ENCODE peak calls at places on chromosomes 5 and 9, in seven cellular contexts. B is SK-N-SH, U is HepG2, M is HCT116, L is K562, Q is GM12878, G is H1. P is an unnamed sample.

GRCh38 chr5:42949348-42950090 is 90.6 kb downstream of the ANXA2R start:
- DNase-seq in L (no peak), U (peak; percentile 76), B (peak; percentile 68), G (no peak), Q (peak; percentile 32), M (no peak), P (no peak)

GRCh38 chr9:7936201-7936600 is 136.6 kb upstream of the DMAC1 start:
- DNase-seq in M (no peak), Q (no peak), G (no peak), B (no peak), U (no peak), L (no peak), P (no peak)

GRCh38 chr9:86405926-86406325 is 51.7 kb upstream of the TUT7 start:
- DNase-seq in Q (no peak), B (no peak), M (peak; percentile 58), G (no peak), U (peak; percentile 53), L (no peak), P (no peak)

GRCh38 chr5:163838738-163839137 is 333.3 kb downstream of the MAT2B start:
- DNase-seq in G (no peak), L (no peak), U (no peak), B (no peak), Q (no peak), M (no peak), P (no peak)

GRCh38 chr5:109689740-109690455 is at the start of gene MAN2A1:
- DNase-seq in Q (no peak), G (no peak), M (peak; percentile 22), L (peak; percentile 75), U (peak; percentile 44), B (peak; percentile 81), P (peak; percentile 72)

GRCh38 chr5:139212484-139212883 is 14.3 kb upstream of the SIL1 start:
- DNase-seq in M (no peak), G (no peak), L (no peak), B (no peak), Q (no peak), U (no peak), P (no peak)

GRCh38 chr9:12818431-12819000 is 43.7 kb downstream of the LURAP1L start:
- DNase-seq in G (no peak), B (no peak), M (no peak), L (no peak), U (no peak), Q (no peak), P (no peak)

GRCh38 chr5:67244345-67244793 is 47.8 kb upstream of the CD180 start:
- DNase-seq in M (no peak), Q (no peak), U (peak; percentile 28), G (no peak), B (no peak), L (no peak), P (peak; percentile 52)

GRCh38 chr9:5786370-5787127 is 46.4 kb downstream of the ERMP1 start:
- DNase-seq in M (no peak), B (no peak), Q (no peak), L (no peak), G (no peak), U (no peak), P (no peak)

GRCh38 chr5:95861858-95862561 is 39.5 kb upstream of the GLRX start:
- DNase-seq in B (no peak), M (no peak), G (no peak), U (no peak), L (no peak), Q (no peak), P (no peak)

GRCh38 chr5:97009212-97009898 is 73.5 kb downstream of the LNPEP start:
- DNase-seq in B (peak; percentile 3), Q (peak; percentile 19), U (no peak), M (no peak), L (peak; percentile 10), G (no peak), P (no peak)

GRCh38 chr5:134465856-134466240 is 54.2 kb upstream of the CDKN2AIPNL start:
- DNase-seq in U (peak; percentile 73), M (peak; percentile 68), Q (no peak), L (peak; percentile 98), B (peak; percentile 95), G (peak; percentile 47), P (peak; percentile 59)

GRCh38 chr5:175214152-175214551 is 229.8 kb downstream of the DRD1 start:
- DNase-seq in M (peak; percentile 36), U (no peak), B (no peak), Q (no peak), G (no peak), L (no peak), P (no peak)

GRCh38 chr5:131530706-131531331 is 104.2 kb downstream of the RAPGEF6 start:
- DNase-seq in G (no peak), Q (no peak), L (no peak), M (no peak), B (no peak), U (no peak), P (no peak)

GRCh38 chr5:80837679-80838078 is 122.5 kb upstream of the RASGRF2 start:
- DNase-seq in B (no peak), L (no peak), M (no peak), Q (peak; percentile 31), U (no peak), G (no peak), P (no peak)

GRCh38 chr5:6527749-6528455 is 79.2 kb downstream of the UBE2QL1 start:
- DNase-seq in L (no peak), B (no peak), Q (no peak), G (no peak), U (no peak), M (no peak), P (no peak)

GRCh38 chr9:121947683-121948300 is 145.3 kb downstream of the TTLL11 start:
- DNase-seq in M (no peak), U (no peak), G (no peak), B (no peak), Q (no peak), L (no peak), P (no peak)

GRCh38 chr5:158511454-158511853 is 588.3 kb downstream of the EBF1 start:
- DNase-seq in U (no peak), G (no peak), B (no peak), L (no peak), M (no peak), Q (no peak), P (no peak)

GRCh38 chr9:37550781-37551180 is 25.4 kb downstream of the FBXO10 start:
- DNase-seq in M (no peak), L (no peak), B (no peak), G (no peak), U (no peak), Q (no peak), P (no peak)

GRCh38 chr9:121821326-121821725 is 169.9 kb downstream of the DAB2IP start:
- DNase-seq in Q (no peak), B (no peak), L (no peak), G (no peak), U (no peak), M (no peak), P (no peak)

GRCh38 chr9:135671591-135672041 is 8.5 kb downstream of the LCN9 start:
- DNase-seq in G (peak; percentile 21), U (no peak), L (peak; percentile 58), M (no peak), Q (no peak), B (peak; percentile 72), P (no peak)

GRCh38 chr5:90598300-90598699 is 39.7 kb downstream of the ADGRV1 start:
- DNase-seq in M (no peak), U (no peak), Q (no peak), G (no peak), L (no peak), B (no peak), P (no peak)

GRCh38 chr5:150895431-150896428 is 9.1 kb downstream of the ZNF300 start:
- DNase-seq in L (no peak), B (no peak), G (no peak), M (no peak), Q (no peak), U (no peak), P (peak; percentile 15)

GRCh38 chr9:124271660-124272059 is 13.9 kb downstream of the NEK6 start:
- DNase-seq in G (no peak), U (no peak), L (no peak), Q (no peak), B (no peak), M (no peak), P (peak; percentile 36)

GRCh38 chr5:130954336-130954735 is 210.7 kb downstream of the HINT1 start:
- DNase-seq in M (no peak), G (no peak), L (no peak), B (no peak), U (no peak), Q (no peak), P (no peak)

DNA sequence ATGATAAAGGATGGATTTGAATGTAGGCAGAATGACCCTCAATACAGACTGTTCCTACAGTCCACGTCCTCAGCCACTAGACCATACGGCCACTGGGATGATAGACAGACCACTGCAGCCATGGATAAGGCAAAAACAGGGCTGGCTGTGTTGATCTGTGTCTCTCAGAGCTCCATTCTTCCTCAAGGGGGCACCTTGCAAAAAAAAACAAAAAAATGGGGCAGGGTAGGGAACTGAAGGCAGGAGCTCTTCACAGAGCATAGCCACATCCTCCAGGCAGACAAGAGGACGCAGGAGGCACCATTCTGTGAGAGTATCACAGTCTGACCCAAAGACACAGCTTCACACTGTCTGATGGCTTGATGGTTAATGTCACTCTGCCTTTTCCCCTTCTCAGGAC is 61.2 kb upstream of the GABRP start:
- DNase-seq in U (no peak), L (no peak), M (no peak), G (no peak), Q (no peak), B (no peak), P (no peak)
- TF ChIP-seq JUND in U (no peak), L (no peak), M (no peak), G (no peak), Q (no peak), B (no peak), P (no peak)

GRCh38 chr5:54722846-54723433 is 205.4 kb downstream of the SNX18 start:
- DNase-seq in U (no peak), M (no peak), G (no peak), B (no peak), L (no peak), Q (no peak), P (no peak)
- TF ChIP-seq JUND in U (no peak), M (no peak), G (no peak), B (no peak), L (no peak), Q (no peak), P (no peak)

DNA sequence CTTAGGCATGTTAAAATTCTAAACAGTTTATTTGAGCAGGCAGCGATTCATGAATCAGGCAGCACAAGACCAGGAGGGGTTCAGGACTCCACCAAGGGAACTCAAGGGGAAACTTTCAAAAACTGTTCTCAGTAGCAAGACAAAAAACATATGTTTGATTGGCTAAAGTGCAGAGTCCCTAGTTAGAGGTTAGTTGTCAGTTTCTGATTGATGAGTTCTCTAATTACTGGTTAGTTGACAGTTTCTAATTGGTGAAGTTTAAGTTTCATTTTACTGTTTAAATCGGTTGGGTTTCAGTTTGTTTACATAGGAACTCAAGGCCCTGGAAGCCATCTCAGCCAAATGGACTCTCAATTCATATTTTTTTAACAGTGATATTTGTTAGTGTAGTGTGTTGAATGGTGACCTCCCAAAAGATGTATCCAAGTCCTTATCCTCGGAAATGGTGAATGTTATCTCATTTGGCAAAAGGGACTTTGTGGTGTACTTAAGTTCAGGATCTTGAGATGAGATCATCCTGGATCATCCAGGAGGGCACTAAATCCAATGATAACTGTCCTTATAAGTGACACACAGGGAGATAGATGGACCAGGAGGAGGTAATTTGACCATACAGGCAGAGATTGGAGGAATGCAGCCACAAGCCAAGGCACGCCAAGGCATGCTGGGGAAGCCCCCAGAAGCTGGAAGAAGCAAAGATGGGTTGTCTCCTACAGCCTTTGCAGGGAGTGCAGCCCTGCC is 219.2 kb upstream of the RAI14 start:
- DNase-seq in M (no peak), U (no peak), B (no peak), G (no peak), L (no peak), Q (peak; percentile 19), P (no peak)
- TF ChIP-seq JUND in M (no peak), U (no peak), B (no peak), G (no peak), L (no peak), Q (no peak), P (no peak)

GRCh38 chr5:72328172-72328571 is 8.0 kb downstream of the PTCD2 start:
- DNase-seq in U (no peak), M (no peak), L (no peak), Q (no peak), B (peak; percentile 12), G (no peak), P (peak; percentile 21)
- TF ChIP-seq JUND in U (no peak), M (no peak), L (no peak), Q (no peak), B (no peak), G (no peak), P (no peak)